ENCODE peak calls at places on chromosomes 11 and 22, in six cellular contexts. B, L, A, S, Z and Q are unnamed samples.

GRCh38 chr11:125276635-125277008 is 112.1 kb downstream of the PKNOX2 start:
- DNase-seq in B (no peak), L (no peak), A (no peak), S (no peak), Z (no peak), Q (no peak)

GRCh38 chr11:11532574-11532973 is 89.2 kb downstream of the GALNT18 start:
- DNase-seq in B (no peak), L (no peak), A (peak; percentile 32), S (no peak), Z (no peak), Q (no peak)

GRCh38 chr22:20012741-20013331 is 3.8 kb downstream of the ARVCF start:
- DNase-seq in B (no peak), L (no peak), A (no peak), S (no peak), Z (no peak), Q (no peak)

GRCh38 chr11:78744202-78744601 is 169.5 kb upstream of the NARS2 start:
- DNase-seq in B (no peak), L (no peak), A (no peak), S (no peak), Z (no peak), Q (no peak)

GRCh38 chr22:19018256-19018655 is 82.2 kb upstream of the PRODH start:
- DNase-seq in B (no peak), L (no peak), A (no peak), S (no peak), Z (no peak), Q (no peak)

GRCh38 chr11:78425436-78425835 is 7.8 kb upstream of the GAB2 start:
- DNase-seq in B (no peak), L (no peak), A (no peak), S (no peak), Z (no peak), Q (no peak)

GRCh38 chr11:116614306-116615210 is 158.2 kb downstream of the BUD13 start:
- DNase-seq in B (no peak), L (no peak), A (no peak), S (no peak), Z (no peak), Q (no peak)

GRCh38 chr11:117498791-117499190 is 171.1 kb downstream of the CEP164 start:
- DNase-seq in B (no peak), L (no peak), A (no peak), S (no peak), Z (no peak), Q (no peak)

GRCh38 chr11:120106354-120106753 is 31.6 kb downstream of the TRIM29 start:
- DNase-seq in B (no peak), L (no peak), A (no peak), S (no peak), Z (no peak), Q (no peak)

GRCh38 chr11:71472941-71473792 is 20.2 kb downstream of the NADSYN1 start:
- DNase-seq in B (no peak), L (no peak), A (no peak), S (no peak), Z (no peak), Q (no peak)

GRCh38 chr22:38202437-38203089 is 769 bp downstream of the MAFF start:
- DNase-seq in B (peak; percentile 81), L (peak; percentile 72), A (peak; percentile 84), S (peak; percentile 53), Z (peak; percentile 98), Q (peak; percentile 59)
- TF ChIP-seq CTCF in B (no peak), L (no peak), A (no peak), S (no peak), Z (peak; percentile 61), Q (no peak)

DNA sequence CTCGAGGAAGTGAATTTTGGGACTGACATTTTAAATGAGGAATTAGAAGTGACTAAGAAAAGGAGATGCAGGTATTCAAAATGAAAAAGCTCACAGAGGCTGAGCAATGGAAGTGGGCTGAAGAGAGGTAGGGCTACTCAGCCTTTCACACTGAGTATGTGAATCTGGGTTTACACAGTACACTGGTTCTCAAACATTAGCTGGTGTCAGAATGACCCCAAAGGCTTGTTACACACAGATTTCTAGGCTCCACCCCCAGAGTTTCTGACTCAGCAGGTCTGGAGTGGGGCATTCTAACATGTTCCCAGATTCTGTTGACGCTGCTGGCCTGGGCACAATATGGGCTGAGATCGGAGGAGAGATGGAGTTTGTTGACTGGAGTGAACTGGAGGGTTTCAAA is 32.8 kb downstream of the CADM1 start:
- DNase-seq in B (no peak), L (no peak), A (peak; percentile 40), S (peak; percentile 13), Z (no peak), Q (no peak)
- H3K27ac ChIP-seq in B (no peak overlapping the region), L (no peak overlapping the region), A (no peak overlapping the region), S (peak overlapping the region; percentile 6), Z (no peak overlapping the region), Q (no peak overlapping the region)

GRCh38 chr11:126991596-126991995 is 9.0 kb downstream of the KIRREL3 start:
- DNase-seq in B (no peak), L (no peak), A (no peak), S (no peak), Z (no peak), Q (no peak)

GRCh38 chr11:126992065-126992803 is 8.3 kb downstream of the KIRREL3 start:
- DNase-seq in B (no peak), L (no peak), A (peak; percentile 100), S (no peak), Z (no peak), Q (no peak)

GRCh38 chr11:126992804-126993111 is 7.8 kb downstream of the KIRREL3 start:
- DNase-seq in B (no peak), L (no peak), A (peak; percentile 98), S (no peak), Z (no peak), Q (no peak)

GRCh38 chr11:126989942-126990715 is 10.4 kb downstream of the KIRREL3 start:
- DNase-seq in B (peak; percentile 62), L (peak; percentile 92), A (peak; percentile 75), S (peak; percentile 61), Z (peak; percentile 65), Q (peak; percentile 87)

GRCh38 chr11:126990716-126991480 is 9.7 kb downstream of the KIRREL3 start:
- DNase-seq in B (no peak), L (no peak), A (peak; percentile 78), S (no peak), Z (no peak), Q (no peak)
- TF ChIP-seq CTCF in B (no peak), L (no peak), A (no peak), S (no peak), Z (no peak), Q (peak; percentile 36)

DNA sequence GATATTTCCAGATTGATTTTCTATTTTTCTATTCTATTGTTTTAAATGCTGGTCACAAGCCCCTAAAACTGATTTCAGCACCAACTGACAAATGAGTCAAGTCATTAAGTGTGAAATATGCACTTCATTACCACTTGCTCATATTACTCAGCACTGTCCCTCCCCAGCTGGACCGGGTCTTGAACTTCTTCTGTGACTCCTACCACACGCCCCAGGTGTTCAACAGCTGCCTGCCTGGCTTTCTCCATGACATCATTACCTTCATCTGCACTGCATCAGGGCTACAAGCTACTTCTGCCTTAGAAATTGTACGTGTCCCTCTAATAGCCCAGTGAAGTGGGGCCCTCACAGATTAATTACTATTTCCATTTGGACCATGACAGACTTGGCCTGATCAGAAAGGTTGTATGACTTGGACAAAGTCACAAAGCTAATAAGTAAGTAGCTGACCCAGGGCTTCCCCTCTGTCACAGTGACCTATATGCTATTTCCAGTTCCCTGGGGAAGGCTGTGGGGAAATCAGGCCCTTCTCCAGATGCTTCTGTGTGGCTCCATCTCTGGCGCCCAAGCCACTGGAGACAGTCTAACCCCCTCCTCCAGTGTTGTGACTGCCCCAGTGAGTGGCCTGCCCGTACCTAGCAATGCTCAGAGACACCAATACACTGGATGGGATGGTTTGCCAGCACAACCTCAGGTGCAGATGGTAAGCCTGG is 18.1 kb downstream of the TBC1D10A start:
- DNase-seq in B (no peak), L (no peak), A (peak; percentile 81), S (peak; percentile 54), Z (no peak), Q (no peak)
- H3K27ac ChIP-seq in B (no peak overlapping the region), L (no peak overlapping the region), A (no peak overlapping the region), S (peak overlapping the region; percentile 33), Z (no peak overlapping the region), Q (no peak overlapping the region)

DNA sequence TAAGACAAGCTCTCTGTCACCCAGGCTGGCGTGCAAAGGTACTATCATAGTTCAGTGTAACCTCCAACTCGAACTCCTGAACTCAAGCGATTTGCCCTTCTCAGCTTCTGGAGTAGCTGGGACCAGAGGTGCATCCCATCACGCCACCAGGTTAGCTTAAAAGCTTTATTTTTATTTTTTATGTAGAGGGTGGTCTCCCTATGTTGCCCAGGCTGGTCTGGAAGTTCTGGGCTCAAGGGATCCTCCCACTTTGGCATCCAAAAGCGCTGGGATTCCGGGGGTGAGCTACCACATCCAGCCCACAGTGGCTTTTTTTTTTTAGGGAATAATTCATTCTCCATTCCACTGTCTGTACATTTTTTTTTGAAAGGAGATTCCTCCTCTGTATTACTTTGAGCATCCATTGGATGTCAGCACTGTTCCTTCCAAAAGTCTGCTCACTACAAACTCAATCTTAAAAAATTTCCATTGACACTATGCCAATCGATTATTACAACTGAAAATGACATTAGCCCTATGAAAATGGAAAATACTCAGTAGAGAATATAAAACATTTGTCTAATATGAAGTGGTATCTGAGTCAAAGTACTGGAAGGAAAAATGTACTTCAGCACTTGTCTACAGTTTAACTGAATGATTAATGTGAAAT is 1.3 kb upstream of the LPXN start:
- DNase-seq in B (no peak), L (no peak), A (peak; percentile 65), S (peak; percentile 57), Z (peak; percentile 34), Q (no peak)
- TF ChIP-seq CTCF in B (no peak), L (peak; percentile 36), A (peak; percentile 49), S (peak; percentile 46), Z (peak; percentile 27), Q (peak; percentile 48)